ENCODE peak calls at places on chromosomes 4 and X, in six cellular contexts. B is NCI-H187, C is ACHN, A is astrocyte of the spinal cord, E is astrocyte, M is cardiac fibroblast. O is an unnamed sample.

GRCh38 chrX:45261005-45261404 is 60.3 kb upstream of the DIPK2B start:
- DNase-seq in B (no peak), C (no peak), A (no peak), E (no peak), M (no peak), O (no peak)

GRCh38 chr4:79249879-79250503 is 75.9 kb downstream of the NAA11 start:
- DNase-seq in B (no peak), C (no peak), A (no peak), E (no peak), M (no peak), O (no peak)

GRCh38 chrX:53287493-53288138 is 6.2 kb upstream of the IQSEC2 start:
- DNase-seq in B (no peak), C (peak; percentile 31), A (peak; percentile 70), E (peak; percentile 54), M (peak; percentile 66), O (peak; percentile 75)

GRCh38 chrX:97705936-97706335 is 822.2 kb downstream of the RPA4 start:
- DNase-seq in B (no peak), C (no peak), A (no peak), E (no peak), M (no peak), O (no peak)

GRCh38 chrX:68831405-68832100 is 2.7 kb downstream of the EFNB1 start:
- DNase-seq in B (no peak), C (no peak), A (no peak), E (no peak), M (no peak), O (no peak)

GRCh38 chrX:41468647-41469323 is 21.6 kb downstream of the NYX start:
- DNase-seq in B (peak; percentile 8), C (no peak), A (peak; percentile 44), E (peak; percentile 19), M (peak; percentile 68), O (no peak)

GRCh38 chrX:55119712-55120111 is 30.9 kb downstream of the PAGE2 start:
- DNase-seq in B (no peak), C (no peak), A (no peak), E (no peak), M (peak; percentile 2), O (no peak)

GRCh38 chr4:158182736-158183135 is 9.9 kb upstream of the GASK1B start:
- DNase-seq in B (no peak), C (no peak), A (no peak), E (no peak), M (no peak), O (no peak)

GRCh38 chr4:26150948-26151347 is 169.9 kb upstream of the RBPJ start:
- DNase-seq in B (no peak), C (no peak), A (no peak), E (peak; percentile 50), M (peak; percentile 28), O (no peak)

GRCh38 chrX:123476636-123477219 is 256.1 kb downstream of the THOC2 start:
- DNase-seq in B (no peak), C (no peak), A (no peak), E (no peak), M (no peak), O (peak; percentile 1)

GRCh38 chr4:145887241-145887964 is 51.2 kb downstream of the ZNF827 start:
- DNase-seq in B (no peak), C (no peak), A (peak; percentile 77), E (peak; percentile 66), M (peak; percentile 80), O (no peak)

GRCh38 chr4:3866813-3867129 is 100.6 kb downstream of the ADRA2C start:
- DNase-seq in B (no peak), C (no peak), A (no peak), E (no peak), M (no peak), O (no peak)

GRCh38 chrX:96435636-96436035 is 249.0 kb upstream of the DIAPH2 start:
- DNase-seq in B (no peak), C (no peak), A (peak; percentile 35), E (no peak), M (peak; percentile 46), O (no peak)

GRCh38 chr4:95155759-95156451 is 392.9 kb downstream of the UNC5C start:
- DNase-seq in B (no peak), C (peak; percentile 28), A (peak; percentile 70), E (peak; percentile 55), M (peak; percentile 49), O (peak; percentile 8)

GRCh38 chr4:71229477-71230257 is 109.2 kb upstream of the SLC4A4 start:
- DNase-seq in B (no peak), C (peak; percentile 66), A (peak; percentile 69), E (peak; percentile 39), M (peak; percentile 78), O (peak; percentile 28)

O was measured in SW480.